ENCODE peak calls at places on chromosomes 4 and X, in six cellular contexts. One of them, this sample, is unnamed.
A peak's percentile ranks its signal among the peaks of the same experiment; 100 is the strongest.

GRCh38 chrX:1072637-1073377 is 139.6 kb downstream of the CRLF2 start:
- DNase-seq in IMR-90: no peak
- DNase-seq in trophoblast cell: no peak
- DNase-seq in H1: peak; percentile 87
- DNase-seq in neuronal stem cell: no peak
- DNase-seq in mesenchymal stem cell: no peak
- DNase-seq in this sample: peak; percentile 92

GRCh38 chr4:48341776-48342558 is 638 bp downstream of the SLAIN2 start:
- DNase-seq in H1: peak; percentile 80
- DNase-seq in IMR-90: peak; percentile 28
- DNase-seq in trophoblast cell: peak; percentile 50
- DNase-seq in mesenchymal stem cell: peak; percentile 58
- DNase-seq in neuronal stem cell: peak; percentile 61
- DNase-seq in this sample: peak; percentile 74

GRCh38 chr4:168560184-168560834 is 63.5 kb downstream of the PALLD start:
- DNase-seq in IMR-90: peak; percentile 70
- DNase-seq in neuronal stem cell: no peak
- DNase-seq in trophoblast cell: peak; percentile 83
- DNase-seq in H1: no peak
- DNase-seq in mesenchymal stem cell: no peak
- DNase-seq in this sample: no peak

GRCh38 chr4:74975848-74976824 is 43.2 kb downstream of the PARM1 start:
- DNase-seq in IMR-90: no peak
- DNase-seq in trophoblast cell: no peak
- DNase-seq in H1: no peak
- DNase-seq in neuronal stem cell: no peak
- DNase-seq in mesenchymal stem cell: no peak
- DNase-seq in this sample: no peak

GRCh38 chr4:89137695-89138094 is 26.4 kb downstream of the TIGD2 start:
- DNase-seq in IMR-90: no peak
- DNase-seq in trophoblast cell: peak; percentile 16
- DNase-seq in neuronal stem cell: no peak
- DNase-seq in H1: peak; percentile 59
- DNase-seq in mesenchymal stem cell: no peak
- DNase-seq in this sample: peak; percentile 88

GRCh38 chr4:109432203-109432602 is 1.4 kb upstream of the SEC24B start:
- DNase-seq in H1: no peak
- DNase-seq in trophoblast cell: no peak
- DNase-seq in IMR-90: no peak
- DNase-seq in mesenchymal stem cell: no peak
- DNase-seq in neuronal stem cell: no peak
- DNase-seq in this sample: no peak

GRCh38 chr4:40395908-40396806 is 61.0 kb downstream of the CHRNA9 start:
- DNase-seq in H1: no peak
- DNase-seq in neuronal stem cell: no peak
- DNase-seq in trophoblast cell: no peak
- DNase-seq in IMR-90: no peak
- DNase-seq in mesenchymal stem cell: no peak
- DNase-seq in this sample: peak; percentile 37

GRCh38 chrX:56751071-56751470 is 22.0 kb downstream of the NBDY start:
- DNase-seq in IMR-90: no peak
- DNase-seq in H1: no peak
- DNase-seq in trophoblast cell: no peak
- DNase-seq in neuronal stem cell: no peak
- DNase-seq in mesenchymal stem cell: no peak
- DNase-seq in this sample: no peak

GRCh38 chrX:11380187-11380586 is 87.0 kb downstream of the AMELX start:
- DNase-seq in H1: no peak
- DNase-seq in neuronal stem cell: no peak
- DNase-seq in trophoblast cell: peak; percentile 41
- DNase-seq in IMR-90: no peak
- DNase-seq in mesenchymal stem cell: peak; percentile 53
- DNase-seq in this sample: no peak

GRCh38 chrX:23251043-23251442 is 83.6 kb upstream of the PTCHD1 start:
- DNase-seq in IMR-90: no peak
- DNase-seq in H1: no peak
- DNase-seq in mesenchymal stem cell: no peak
- DNase-seq in neuronal stem cell: no peak
- DNase-seq in trophoblast cell: no peak
- DNase-seq in this sample: no peak

GRCh38 chrX:153981231-153981630 is 8.7 kb downstream of the TMEM187 start:
- DNase-seq in neuronal stem cell: no peak
- DNase-seq in mesenchymal stem cell: no peak
- DNase-seq in H1: no peak
- DNase-seq in trophoblast cell: no peak
- DNase-seq in IMR-90: no peak
- DNase-seq in this sample: no peak

GRCh38 chr4:139961344-139961948 is 192.5 kb downstream of the MAML3 start:
- DNase-seq in trophoblast cell: no peak
- DNase-seq in mesenchymal stem cell: peak; percentile 55
- DNase-seq in H1: no peak
- DNase-seq in neuronal stem cell: no peak
- DNase-seq in IMR-90: no peak
- DNase-seq in this sample: no peak

GRCh38 chrX:2954541-2954940 is 25.4 kb upstream of the ARSD start:
- DNase-seq in neuronal stem cell: no peak
- DNase-seq in mesenchymal stem cell: no peak
- DNase-seq in IMR-90: no peak
- DNase-seq in trophoblast cell: no peak
- DNase-seq in H1: no peak
- DNase-seq in this sample: no peak

GRCh38 chr4:11748169-11748872 is 319.6 kb upstream of the HS3ST1 start:
- DNase-seq in trophoblast cell: no peak
- DNase-seq in IMR-90: peak; percentile 87
- DNase-seq in neuronal stem cell: no peak
- DNase-seq in mesenchymal stem cell: peak; percentile 72
- DNase-seq in H1: no peak
- DNase-seq in this sample: no peak

GRCh38 chr4:159460408-159460807 is 357.5 kb downstream of the RAPGEF2 start:
- DNase-seq in neuronal stem cell: no peak
- DNase-seq in mesenchymal stem cell: peak; percentile 58
- DNase-seq in IMR-90: peak; percentile 20
- DNase-seq in H1: no peak
- DNase-seq in trophoblast cell: no peak
- DNase-seq in this sample: no peak

GRCh38 chrX:148580016-148580415 is 79.6 kb downstream of the AFF2 start:
- DNase-seq in neuronal stem cell: no peak
- DNase-seq in IMR-90: no peak
- DNase-seq in trophoblast cell: no peak
- DNase-seq in H1: no peak
- DNase-seq in mesenchymal stem cell: no peak
- DNase-seq in this sample: no peak

GRCh38 chr4:4501678-4502077 is 40.2 kb downstream of the STX18 start:
- DNase-seq in neuronal stem cell: no peak
- DNase-seq in IMR-90: no peak
- DNase-seq in trophoblast cell: no peak
- DNase-seq in H1: no peak
- DNase-seq in mesenchymal stem cell: no peak
- DNase-seq in this sample: no peak

GRCh38 chr4:152996101-152996500 is 60.0 kb downstream of the FHDC1 start:
- DNase-seq in neuronal stem cell: no peak
- DNase-seq in IMR-90: no peak
- DNase-seq in mesenchymal stem cell: no peak
- DNase-seq in H1: no peak
- DNase-seq in trophoblast cell: peak; percentile 78
- DNase-seq in this sample: no peak

GRCh38 chr4:75841641-75842520 is 60.4 kb downstream of the PPEF2 start:
- DNase-seq in H1: no peak
- DNase-seq in mesenchymal stem cell: peak; percentile 24
- DNase-seq in IMR-90: no peak
- DNase-seq in neuronal stem cell: no peak
- DNase-seq in trophoblast cell: peak; percentile 71
- DNase-seq in this sample: peak; percentile 57

GRCh38 chr4:142414336-142414945 is 431.7 kb downstream of the INPP4B start:
- DNase-seq in H1: no peak
- DNase-seq in neuronal stem cell: no peak
- DNase-seq in trophoblast cell: peak; percentile 57
- DNase-seq in mesenchymal stem cell: no peak
- DNase-seq in IMR-90: no peak
- DNase-seq in this sample: no peak

GRCh38 chrX:3550160-3550765 is 163.2 kb downstream of the PRKX start:
- DNase-seq in H1: peak; percentile 46
- DNase-seq in neuronal stem cell: no peak
- DNase-seq in mesenchymal stem cell: peak; percentile 34
- DNase-seq in trophoblast cell: no peak
- DNase-seq in IMR-90: no peak
- DNase-seq in this sample: peak; percentile 55

GRCh38 chr4:65880594-65880993 is 210.3 kb upstream of the EPHA5 start:
- DNase-seq in mesenchymal stem cell: no peak
- DNase-seq in neuronal stem cell: no peak
- DNase-seq in IMR-90: no peak
- DNase-seq in trophoblast cell: no peak
- DNase-seq in H1: no peak
- DNase-seq in this sample: no peak

GRCh38 chr4:67198757-67199156 is 346.5 kb downstream of the CENPC start:
- DNase-seq in mesenchymal stem cell: peak; percentile 57
- DNase-seq in H1: no peak
- DNase-seq in neuronal stem cell: no peak
- DNase-seq in trophoblast cell: no peak
- DNase-seq in IMR-90: no peak
- DNase-seq in this sample: peak; percentile 64

GRCh38 chr4:186787536-186787935 is 63.9 kb upstream of the FAT1 start:
- DNase-seq in mesenchymal stem cell: no peak
- DNase-seq in IMR-90: no peak
- DNase-seq in H1: no peak
- DNase-seq in neuronal stem cell: no peak
- DNase-seq in trophoblast cell: peak; percentile 7
- DNase-seq in this sample: no peak

GRCh38 chrX:115372026-115372610 is 82.6 kb downstream of the LUZP4 start:
- DNase-seq in IMR-90: peak; percentile 79
- DNase-seq in trophoblast cell: peak; percentile 62
- DNase-seq in mesenchymal stem cell: peak; percentile 84
- DNase-seq in H1: no peak
- DNase-seq in neuronal stem cell: no peak
- DNase-seq in this sample: peak; percentile 87

GRCh38 chrX:109939498-109939897 is 63.4 kb upstream of the TMEM164 start:
- DNase-seq in H1: no peak
- DNase-seq in IMR-90: no peak
- DNase-seq in trophoblast cell: peak; percentile 74
- DNase-seq in neuronal stem cell: no peak
- DNase-seq in mesenchymal stem cell: no peak
- DNase-seq in this sample: no peak

GRCh38 chrX:7110821-7111276 is 36.7 kb upstream of the STS start:
- DNase-seq in H1: no peak
- DNase-seq in trophoblast cell: no peak
- DNase-seq in neuronal stem cell: no peak
- DNase-seq in mesenchymal stem cell: no peak
- DNase-seq in IMR-90: no peak
- DNase-seq in this sample: peak; percentile 67

GRCh38 chr4:1515156-1515555 is 108.9 kb upstream of the NKX1-1 start:
- DNase-seq in mesenchymal stem cell: no peak
- DNase-seq in trophoblast cell: no peak
- DNase-seq in IMR-90: no peak
- DNase-seq in neuronal stem cell: no peak
- DNase-seq in H1: no peak
- DNase-seq in this sample: no peak
- H4K8ac ChIP-seq in mesenchymal stem cell: no peak overlapping the region
- H4K8ac ChIP-seq in trophoblast cell: no peak overlapping the region
- H4K8ac ChIP-seq in IMR-90: no peak overlapping the region
- H4K8ac ChIP-seq in neuronal stem cell: no peak overlapping the region
- H4K8ac ChIP-seq in H1: no peak overlapping the region
- H4K8ac ChIP-seq in this sample: no peak overlapping the region

DNA sequence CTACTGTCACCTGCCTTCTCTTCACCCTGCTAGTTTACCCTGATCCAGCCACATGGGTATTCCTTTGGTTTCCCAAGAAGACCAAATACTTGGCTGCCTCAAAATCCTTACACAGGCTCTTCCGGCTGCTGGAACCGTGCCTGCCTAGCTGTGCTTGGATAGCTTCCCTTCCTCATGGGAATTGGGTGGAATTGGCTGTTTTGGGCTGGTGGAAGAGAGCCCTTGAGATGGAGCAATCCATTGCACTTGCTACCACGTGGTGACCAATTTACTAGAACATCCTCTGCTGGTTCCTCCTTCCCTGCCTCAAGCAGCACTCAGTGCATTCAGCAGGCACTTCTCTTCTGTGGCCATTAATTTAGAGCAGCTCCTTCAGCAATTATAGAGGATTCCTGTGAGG is 119.3 kb upstream of the AP1S2 start:
- DNase-seq in neuronal stem cell: no peak
- DNase-seq in IMR-90: no peak
- DNase-seq in mesenchymal stem cell: no peak
- DNase-seq in H1: no peak
- DNase-seq in trophoblast cell: no peak
- DNase-seq in this sample: no peak
- H3K36me3 ChIP-seq in neuronal stem cell: no peaks in the 10 kb centered on the region
- H3K36me3 ChIP-seq in IMR-90: no peaks in the 10 kb centered on the region
- H3K36me3 ChIP-seq in mesenchymal stem cell: no peaks in the 10 kb centered on the region
- H3K36me3 ChIP-seq in H1: no peaks in the 10 kb centered on the region
- H3K36me3 ChIP-seq in trophoblast cell: no peaks in the 10 kb centered on the region
- H3K36me3 ChIP-seq in this sample: no peaks in the 10 kb centered on the region

GRCh38 chr4:2869659-2870058 is 26.0 kb downstream of the ADD1 start:
- DNase-seq in IMR-90: no peak
- DNase-seq in trophoblast cell: no peak
- DNase-seq in neuronal stem cell: no peak
- DNase-seq in mesenchymal stem cell: no peak
- DNase-seq in H1: no peak
- DNase-seq in this sample: no peak
- H2BK120ac ChIP-seq in IMR-90: no peak overlapping the region
- H2BK120ac ChIP-seq in trophoblast cell: no peak overlapping the region
- H2BK120ac ChIP-seq in neuronal stem cell: no peak overlapping the region
- H2BK120ac ChIP-seq in mesenchymal stem cell: no peak overlapping the region
- H2BK120ac ChIP-seq in H1: no peak overlapping the region
- H2BK120ac ChIP-seq in this sample: no peak overlapping the region

DNA sequence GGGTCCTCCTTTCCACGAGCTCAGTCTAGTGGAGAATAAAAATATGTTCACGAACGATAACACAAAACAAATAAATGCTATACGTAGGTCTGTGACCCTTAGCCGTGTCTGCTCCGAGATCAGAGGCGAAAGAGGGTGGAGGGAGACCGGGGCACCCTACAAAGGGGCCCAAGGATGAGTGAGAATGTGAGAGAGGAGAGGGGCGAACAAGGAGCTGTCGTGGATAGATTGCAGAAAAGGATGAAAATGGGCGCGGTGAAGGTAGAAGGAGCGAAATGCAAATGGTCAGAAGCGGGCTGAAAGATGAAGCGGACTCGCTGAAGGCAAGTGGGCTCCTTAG is 6.2 kb upstream of the ZBTB33 start:
- DNase-seq in IMR-90: no peak
- DNase-seq in H1: no peak
- DNase-seq in trophoblast cell: no peak
- DNase-seq in mesenchymal stem cell: no peak
- DNase-seq in neuronal stem cell: no peak
- DNase-seq in this sample: no peak
- H4K8ac ChIP-seq in IMR-90: peak overlapping the region; percentile 36
- H4K8ac ChIP-seq in H1: peak overlapping the region; percentile 93
- H4K8ac ChIP-seq in trophoblast cell: peak overlapping the region; percentile 92
- H4K8ac ChIP-seq in mesenchymal stem cell: no peak overlapping the region
- H4K8ac ChIP-seq in neuronal stem cell: no peak overlapping the region
- H4K8ac ChIP-seq in this sample: no peak overlapping the region

This sample was measured in mesendoderm.